ENCODE peak calls at places on chromosome 7, in nine cellular contexts. V, B, A, X, Z, I, J, M and H are unnamed samples.

GRCh38 chr7:107581387-107582013 is 1.5 kb downstream of the BCAP29 start:
- DNase-seq in V (no peak), B (no peak), A (no peak), X (no peak), Z (no peak), I (no peak), J (no peak), M (no peak), H (no peak)

GRCh38 chr7:27948856-27949255 is 208.9 kb downstream of the TAX1BP1 start:
- DNase-seq in V (no peak), B (no peak), A (no peak), X (no peak), Z (no peak), I (no peak), J (no peak), M (no peak), H (no peak)

GRCh38 chr7:36615877-36616276 is 108.4 kb downstream of the AOAH start:
- DNase-seq in V (no peak), B (no peak), A (no peak), X (no peak), Z (no peak), I (no peak), J (no peak), M (no peak), H (no peak)

GRCh38 chr7:101985646-101986199 is 168.3 kb downstream of the CUX1 start:
- DNase-seq in V (no peak), B (no peak), A (no peak), X (no peak), Z (no peak), I (no peak), J (no peak), M (no peak), H (no peak)

GRCh38 chr7:139702313-139702731 is 75.5 kb downstream of the HIPK2 start:
- DNase-seq in V (no peak), B (no peak), A (no peak), X (peak; percentile 21), Z (no peak), I (no peak), J (no peak), M (no peak), H (no peak)

GRCh38 chr7:55574062-55574717 is 1.9 kb upstream of the VOPP1 start:
- DNase-seq in V (no peak), B (no peak), A (no peak), X (peak; percentile 22), Z (no peak), I (no peak), J (peak; percentile 30), M (no peak), H (no peak)

GRCh38 chr7:157432957-157433576 is 96.3 kb downstream of the DNAJB6 start:
- DNase-seq in V (no peak), B (peak; percentile 61), A (peak; percentile 30), X (peak; percentile 50), Z (no peak), I (peak; percentile 52), J (peak; percentile 49), M (no peak), H (peak; percentile 65)

GRCh38 chr7:32611700-32612099 is 116.4 kb downstream of the AVL9 start:
- DNase-seq in V (no peak), B (no peak), A (no peak), X (no peak), Z (no peak), I (no peak), J (no peak), M (no peak), H (no peak)

GRCh38 chr7:134574322-134574721 is 25.4 kb downstream of the AKR1B15 start:
- DNase-seq in V (no peak), B (no peak), A (no peak), X (no peak), Z (no peak), I (no peak), J (no peak), M (no peak), H (no peak)

GRCh38 chr7:44305564-44306507 is 19.6 kb downstream of the CAMK2B start:
- DNase-seq in V (peak; percentile 9), B (no peak), A (no peak), X (no peak), Z (no peak), I (no peak), J (no peak), M (no peak), H (peak; percentile 48)